ENCODE peak calls at places on chromosomes 3 and 15, in four cellular contexts. X, A, S and V are unnamed samples.

GRCh38 chr3:38458796-38459498 is 5.3 kb downstream of the ACVR2B start:
- DNase-seq in A (no peak), X (no peak), S (no peak), V (no peak)

GRCh38 chr15:71116366-71116765 is 1.1 kb downstream of the THSD4 start:
- DNase-seq in S (no peak), A (no peak), X (peak; percentile 41), V (no peak)

GRCh38 chr15:40252438-40253178 is 13.7 kb downstream of the PAK6 start:
- DNase-seq in X (no peak), S (no peak), A (peak; percentile 58), V (no peak)

GRCh38 chr3:125381743-125382142 is 6.6 kb upstream of the ZNF148 start:
- DNase-seq in A (peak; percentile 18), X (peak; percentile 43), S (no peak), V (no peak)

GRCh38 chr3:171991166-171991565 is 48.2 kb upstream of the FNDC3B start:
- DNase-seq in A (no peak), X (no peak), S (no peak), V (no peak)

GRCh38 chr3:187491371-187491770 is 123.2 kb downstream of the RTP4 start:
- DNase-seq in X (no peak), A (no peak), S (no peak), V (no peak)

GRCh38 chr15:38247336-38247735 is 5.3 kb upstream of the SPRED1 start:
- DNase-seq in S (no peak), X (peak; percentile 29), A (no peak), V (no peak)

GRCh38 chr3:195186041-195186709 is 84.8 kb downstream of the XXYLT1 start:
- DNase-seq in A (no peak), S (no peak), X (no peak), V (no peak)

GRCh38 chr3:181009225-181009624 is 19.7 kb upstream of the DNAJC19 start:
- DNase-seq in X (no peak), S (no peak), A (no peak), V (no peak)

DNA sequence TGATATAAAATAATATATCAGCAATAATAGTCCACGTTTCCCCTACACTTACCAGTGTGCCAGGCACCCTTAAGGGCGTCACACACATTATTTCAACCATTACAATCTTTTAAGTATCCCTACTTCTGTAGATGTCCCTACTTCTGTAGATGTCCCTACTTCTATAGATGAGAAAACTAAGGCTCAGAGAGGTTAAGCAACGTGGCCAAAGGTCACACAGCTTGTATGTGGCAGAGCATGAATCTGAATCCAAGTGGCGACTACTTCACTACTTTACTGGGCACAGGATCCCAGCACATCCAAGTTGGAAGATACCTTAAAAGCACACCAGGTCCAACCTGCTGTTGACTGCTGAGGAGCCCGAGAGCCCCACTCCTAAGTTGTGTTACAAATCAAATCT is 77.5 kb downstream of the TLE3 start:
- DNase-seq in X (no peak), S (no peak), A (no peak), V (no peak)
- TF ChIP-seq CTCF in X (no peak), S (no peak), A (no peak), V (no peak)

DNA sequence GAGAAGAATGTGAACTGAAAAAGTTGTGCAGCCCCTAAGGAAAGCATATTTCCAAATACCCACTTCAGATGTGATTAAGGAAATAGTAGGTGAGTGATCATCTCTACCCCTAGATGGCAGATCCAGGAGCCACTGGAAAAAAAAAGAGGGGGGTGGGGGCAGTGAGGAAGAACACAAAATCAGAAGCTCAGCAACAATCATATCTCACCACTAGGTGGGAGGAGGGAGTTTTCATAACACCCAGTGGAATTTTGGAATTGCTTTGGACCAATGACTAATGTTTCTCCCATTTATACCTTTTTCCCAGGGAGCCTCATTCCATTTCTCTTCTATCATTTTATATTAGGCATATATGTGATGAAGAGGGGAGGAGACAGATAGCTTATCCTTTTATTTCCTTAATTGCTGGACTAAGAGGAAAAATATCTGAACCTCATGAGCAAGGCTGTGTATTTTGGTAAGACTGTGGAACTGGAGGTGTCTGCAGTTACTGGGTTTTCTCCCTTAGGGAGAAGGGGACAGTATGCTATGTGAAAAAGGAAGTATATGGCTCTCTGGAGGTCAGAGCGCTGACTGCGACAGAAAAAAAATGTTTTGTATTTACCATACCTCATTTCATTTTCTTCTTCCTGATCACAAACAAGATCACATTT is 363.4 kb downstream of the GAP43 start:
- DNase-seq in A (peak; percentile 32), S (peak; percentile 10), X (peak; percentile 73), V (peak; percentile 15)
- TF ChIP-seq CTCF in A (peak; percentile 28), S (peak; percentile 3), X (peak; percentile 57), V (peak; percentile 72)

GRCh38 chr3:58776231-58776630 is 109.7 kb upstream of the FAM3D start:
- DNase-seq in S (no peak), A (no peak), X (no peak), V (no peak)
- TF ChIP-seq CTCF in S (no peak), A (no peak), X (no peak), V (no peak)

GRCh38 chr15:64896371-64897069 is 15.2 kb upstream of the ANKDD1A start:
- DNase-seq in X (no peak), S (no peak), A (no peak), V (no peak)

GRCh38 chr15:64893481-64894394 is 18.0 kb upstream of the ANKDD1A start:
- DNase-seq in A (peak; percentile 96), X (peak; percentile 96), S (no peak), V (peak; percentile 91)

GRCh38 chr15:64897345-64897985 is 14.2 kb upstream of the ANKDD1A start:
- DNase-seq in A (peak; percentile 66), X (peak; percentile 79), S (no peak), V (no peak)

GRCh38 chr15:64894395-64895056 is 17.2 kb upstream of the ANKDD1A start:
- DNase-seq in X (no peak), A (peak; percentile 59), S (no peak), V (peak; percentile 42)

DNA sequence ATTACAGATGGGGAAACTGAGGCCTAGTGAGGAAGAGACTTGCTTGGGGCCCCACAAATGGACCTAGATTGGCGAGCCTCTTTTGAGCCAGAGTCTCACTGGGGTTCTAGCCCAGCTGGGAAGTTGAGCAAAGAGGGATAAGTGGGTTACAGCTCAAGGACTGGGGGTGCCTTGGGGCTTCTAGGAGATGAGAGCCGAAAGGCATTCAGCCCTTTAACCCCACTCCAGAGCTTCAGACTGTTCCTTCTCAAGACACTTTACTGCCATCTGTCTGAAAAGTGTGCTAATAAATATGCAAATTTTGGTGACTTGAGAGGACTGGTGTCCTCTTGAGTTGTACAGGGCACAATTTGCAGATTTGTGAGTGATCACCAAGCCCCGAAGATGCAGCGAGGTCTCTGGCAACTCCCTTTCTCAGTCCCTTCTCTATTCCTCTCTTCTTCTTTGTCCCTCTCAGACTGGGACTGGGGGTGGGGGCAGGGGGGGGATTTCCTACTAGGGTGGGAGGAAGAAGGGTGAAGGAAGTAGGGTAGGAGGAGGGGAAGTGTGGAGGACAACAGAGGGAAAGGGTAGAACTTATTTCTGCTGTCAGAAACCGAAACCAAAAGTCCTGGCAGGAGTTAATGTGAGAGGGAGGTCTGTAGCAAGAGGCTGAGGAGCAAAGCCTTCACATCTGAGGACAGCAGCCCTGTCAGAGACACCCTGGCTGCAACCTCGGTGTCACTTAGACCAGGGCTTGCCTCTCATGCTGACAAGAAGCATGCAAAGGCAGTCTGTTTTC is 16.2 kb upstream of the ANKDD1A start:
- DNase-seq in A (no peak), S (no peak), X (peak; percentile 51), V (no peak)
- TF ChIP-seq CTCF in A (peak; percentile 16), S (no peak), X (no peak), V (no peak)

GRCh38 chr3:185341616-185342457 is 21.1 kb upstream of the MAP3K13 start:
- DNase-seq in X (peak; percentile 17), A (no peak), S (no peak), V (no peak)

GRCh38 chr3:185351371-185351770 is 11.6 kb upstream of the MAP3K13 start:
- DNase-seq in S (no peak), X (peak; percentile 39), A (no peak), V (no peak)

GRCh38 chr3:185350841-185351240 is 12.1 kb upstream of the MAP3K13 start:
- DNase-seq in S (no peak), A (no peak), X (no peak), V (no peak)

GRCh38 chr3:185342458-185343169 is 20.3 kb upstream of the MAP3K13 start:
- DNase-seq in A (no peak), X (no peak), S (no peak), V (no peak)

DNA sequence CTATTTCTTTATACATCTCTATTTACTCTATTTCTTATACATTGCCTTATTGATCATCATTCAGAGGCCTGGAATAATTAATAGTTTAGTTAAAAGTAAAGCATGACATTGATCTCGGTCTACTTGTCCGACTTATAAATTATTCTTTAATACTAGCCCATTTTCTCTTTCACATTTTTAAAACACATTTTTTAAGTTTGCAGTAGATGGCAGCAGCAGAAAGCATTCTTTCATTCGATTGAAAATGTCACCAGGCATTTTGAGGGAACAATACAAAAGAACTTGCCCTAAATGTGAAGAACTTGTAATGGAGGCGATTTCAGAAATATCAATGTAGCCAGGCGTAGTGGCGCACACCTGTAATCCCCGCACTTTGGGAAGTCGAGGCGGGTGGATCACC is 15.5 kb upstream of the MAP3K13 start:
- DNase-seq in S (no peak), X (no peak), A (no peak), V (no peak)
- TF ChIP-seq CTCF in S (no peak), X (no peak), A (no peak), V (no peak)